ENCODE peak calls at places on chromosomes 4 and X, in seven cellular contexts. One of them, this sample, is unnamed.

GRCh38 chr4:118770741-118771187 is 65.2 kb downstream of the SEC24D start:
- DNase-seq in astrocyte: no peak
- DNase-seq in neural crest cell: no peak
- DNase-seq in GM12864: no peak
- DNase-seq in AG09319: no peak
- DNase-seq in nephron progenitor cell: no peak
- DNase-seq in mesothelial cell of epicardium: no peak
- DNase-seq in this sample: no peak

GRCh38 chrX:10615931-10616780 is 4.2 kb downstream of the MID1 start:
- DNase-seq in astrocyte: peak
- DNase-seq in neural crest cell: no peak
- DNase-seq in GM12864: no peak
- DNase-seq in AG09319: peak
- DNase-seq in nephron progenitor cell: peak
- DNase-seq in mesothelial cell of epicardium: no peak
- DNase-seq in this sample: no peak

GRCh38 chrX:55451125-55451524 is 802 bp upstream of the MAGEH1 start:
- DNase-seq in astrocyte: no peak
- DNase-seq in neural crest cell: no peak
- DNase-seq in GM12864: no peak
- DNase-seq in AG09319: no peak
- DNase-seq in nephron progenitor cell: no peak
- DNase-seq in mesothelial cell of epicardium: no peak
- DNase-seq in this sample: no peak

GRCh38 chr4:123450393-123450792 is 53.8 kb downstream of the SPRY1 start:
- DNase-seq in astrocyte: no peak
- DNase-seq in neural crest cell: no peak
- DNase-seq in GM12864: no peak
- DNase-seq in AG09319: no peak
- DNase-seq in nephron progenitor cell: no peak
- DNase-seq in mesothelial cell of epicardium: no peak
- DNase-seq in this sample: no peak

GRCh38 chrX:114583646-114584433 is at the start of gene HTR2C:
- DNase-seq in astrocyte: no peak
- DNase-seq in neural crest cell: no peak
- DNase-seq in GM12864: no peak
- DNase-seq in AG09319: no peak
- DNase-seq in nephron progenitor cell: peak
- DNase-seq in mesothelial cell of epicardium: no peak
- DNase-seq in this sample: no peak

GRCh38 chr4:149595500-149595899 is 220.1 kb downstream of the IQCM start:
- DNase-seq in astrocyte: peak
- DNase-seq in neural crest cell: no peak
- DNase-seq in GM12864: no peak
- DNase-seq in AG09319: no peak
- DNase-seq in nephron progenitor cell: no peak
- DNase-seq in mesothelial cell of epicardium: no peak
- DNase-seq in this sample: no peak

GRCh38 chr4:101977096-101977495 is 186.6 kb downstream of the BANK1 start:
- DNase-seq in astrocyte: peak
- DNase-seq in neural crest cell: no peak
- DNase-seq in GM12864: no peak
- DNase-seq in AG09319: peak
- DNase-seq in nephron progenitor cell: no peak
- DNase-seq in mesothelial cell of epicardium: no peak
- DNase-seq in this sample: no peak

GRCh38 chr4:113882668-113883067 is 96.8 kb downstream of the ARSJ start:
- DNase-seq in astrocyte: peak
- DNase-seq in neural crest cell: no peak
- DNase-seq in GM12864: no peak
- DNase-seq in AG09319: peak
- DNase-seq in nephron progenitor cell: no peak
- DNase-seq in mesothelial cell of epicardium: no peak
- DNase-seq in this sample: no peak

GRCh38 chr4:3498901-3499510 is 33.2 kb downstream of the LRPAP1 start:
- DNase-seq in astrocyte: no peak
- DNase-seq in neural crest cell: no peak
- DNase-seq in GM12864: no peak
- DNase-seq in AG09319: no peak
- DNase-seq in nephron progenitor cell: no peak
- DNase-seq in mesothelial cell of epicardium: no peak
- DNase-seq in this sample: no peak

GRCh38 chrX:18899796-18900380 is 84.0 kb downstream of the PHKA2 start:
- DNase-seq in astrocyte: no peak
- DNase-seq in neural crest cell: no peak
- DNase-seq in GM12864: no peak
- DNase-seq in AG09319: no peak
- DNase-seq in nephron progenitor cell: peak
- DNase-seq in mesothelial cell of epicardium: no peak
- DNase-seq in this sample: no peak

GRCh38 chrX:130014356-130014755 is 31.9 kb downstream of the BCORL1 start:
- DNase-seq in astrocyte: no peak
- DNase-seq in neural crest cell: no peak
- DNase-seq in GM12864: no peak
- DNase-seq in AG09319: no peak
- DNase-seq in nephron progenitor cell: no peak
- DNase-seq in mesothelial cell of epicardium: no peak
- DNase-seq in this sample: no peak

GRCh38 chr4:21211836-21212235 is 511.6 kb downstream of the PACRGL start:
- DNase-seq in astrocyte: no peak
- DNase-seq in neural crest cell: no peak
- DNase-seq in GM12864: no peak
- DNase-seq in AG09319: no peak
- DNase-seq in nephron progenitor cell: no peak
- DNase-seq in mesothelial cell of epicardium: no peak
- DNase-seq in this sample: no peak

GRCh38 chr4:8837181-8837811 is 34.3 kb downstream of the HMX1 start:
- DNase-seq in astrocyte: no peak
- DNase-seq in neural crest cell: no peak
- DNase-seq in GM12864: no peak
- DNase-seq in AG09319: no peak
- DNase-seq in nephron progenitor cell: no peak
- DNase-seq in mesothelial cell of epicardium: no peak
- DNase-seq in this sample: peak

GRCh38 chr4:11548529-11549176 is 120.0 kb upstream of the HS3ST1 start:
- DNase-seq in astrocyte: peak
- DNase-seq in neural crest cell: no peak
- DNase-seq in GM12864: no peak
- DNase-seq in AG09319: no peak
- DNase-seq in nephron progenitor cell: no peak
- DNase-seq in mesothelial cell of epicardium: no peak
- DNase-seq in this sample: no peak

GRCh38 chrX:134026732-134027311 is 41.4 kb upstream of the GPC3 start:
- DNase-seq in astrocyte: peak
- DNase-seq in neural crest cell: peak
- DNase-seq in GM12864: peak
- DNase-seq in AG09319: peak
- DNase-seq in nephron progenitor cell: peak
- DNase-seq in mesothelial cell of epicardium: peak
- DNase-seq in this sample: no peak

GRCh38 chr4:71732066-71732465 is 51.8 kb downstream of the GC start:
- DNase-seq in astrocyte: no peak
- DNase-seq in neural crest cell: no peak
- DNase-seq in GM12864: no peak
- DNase-seq in AG09319: no peak
- DNase-seq in nephron progenitor cell: no peak
- DNase-seq in mesothelial cell of epicardium: no peak
- DNase-seq in this sample: no peak

GRCh38 chr4:80049402-80049801 is 23.6 kb downstream of the ANTXR2 start:
- DNase-seq in astrocyte: no peak
- DNase-seq in neural crest cell: no peak
- DNase-seq in GM12864: no peak
- DNase-seq in AG09319: no peak
- DNase-seq in nephron progenitor cell: no peak
- DNase-seq in mesothelial cell of epicardium: no peak
- DNase-seq in this sample: no peak

GRCh38 chr4:177047070-177047850 is 254.5 kb upstream of the VEGFC start:
- DNase-seq in astrocyte: peak
- DNase-seq in neural crest cell: peak
- DNase-seq in GM12864: peak
- DNase-seq in AG09319: peak
- DNase-seq in nephron progenitor cell: peak
- DNase-seq in mesothelial cell of epicardium: peak
- DNase-seq in this sample: peak

GRCh38 chr4:40247350-40247749 is 50.5 kb downstream of the RHOH start:
- DNase-seq in astrocyte: no peak
- DNase-seq in neural crest cell: no peak
- DNase-seq in GM12864: no peak
- DNase-seq in AG09319: no peak
- DNase-seq in nephron progenitor cell: no peak
- DNase-seq in mesothelial cell of epicardium: no peak
- DNase-seq in this sample: no peak

GRCh38 chr4:11467931-11468330 is 39.2 kb upstream of the HS3ST1 start:
- DNase-seq in astrocyte: no peak
- DNase-seq in neural crest cell: no peak
- DNase-seq in GM12864: no peak
- DNase-seq in AG09319: no peak
- DNase-seq in nephron progenitor cell: no peak
- DNase-seq in mesothelial cell of epicardium: no peak
- DNase-seq in this sample: no peak

DNA sequence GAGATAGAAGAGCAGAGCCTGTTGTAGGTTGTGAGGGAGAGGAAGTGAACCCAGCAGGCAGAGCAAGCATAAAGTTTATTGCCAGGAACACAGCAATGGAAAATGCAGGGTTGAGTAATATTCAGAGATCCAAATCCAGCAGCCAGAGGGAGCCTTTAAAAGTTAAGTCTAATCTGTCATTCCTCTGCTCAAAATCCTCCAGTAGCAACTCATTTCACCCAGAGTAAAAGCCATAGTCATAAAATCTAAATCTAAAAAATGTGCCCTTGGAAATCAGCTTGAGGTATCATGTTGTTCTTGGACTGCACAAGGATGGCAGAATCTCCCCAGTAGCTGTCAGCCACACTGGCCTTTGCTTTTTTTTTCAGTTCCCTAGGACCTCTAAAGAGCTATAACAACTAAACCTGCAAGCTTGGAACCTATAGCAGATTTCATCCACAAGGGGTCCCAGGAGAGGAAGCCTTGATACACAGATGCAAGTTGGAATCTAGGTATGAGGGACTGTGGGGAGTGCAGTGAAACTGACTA is 62.9 kb upstream of the FRAS1 start:
- DNase-seq in astrocyte: peak
- DNase-seq in neural crest cell: peak
- DNase-seq in GM12864: no peak
- DNase-seq in AG09319: peak
- DNase-seq in nephron progenitor cell: peak
- DNase-seq in mesothelial cell of epicardium: no peak
- DNase-seq in this sample: no peak
- TF ChIP-seq CTCF in astrocyte: peak
- TF ChIP-seq CTCF in neural crest cell: peak
- TF ChIP-seq CTCF in GM12864: peak
- TF ChIP-seq CTCF in AG09319: peak
- TF ChIP-seq CTCF in nephron progenitor cell: peak
- TF ChIP-seq CTCF in mesothelial cell of epicardium: peak
- TF ChIP-seq CTCF in this sample: peak

DNA sequence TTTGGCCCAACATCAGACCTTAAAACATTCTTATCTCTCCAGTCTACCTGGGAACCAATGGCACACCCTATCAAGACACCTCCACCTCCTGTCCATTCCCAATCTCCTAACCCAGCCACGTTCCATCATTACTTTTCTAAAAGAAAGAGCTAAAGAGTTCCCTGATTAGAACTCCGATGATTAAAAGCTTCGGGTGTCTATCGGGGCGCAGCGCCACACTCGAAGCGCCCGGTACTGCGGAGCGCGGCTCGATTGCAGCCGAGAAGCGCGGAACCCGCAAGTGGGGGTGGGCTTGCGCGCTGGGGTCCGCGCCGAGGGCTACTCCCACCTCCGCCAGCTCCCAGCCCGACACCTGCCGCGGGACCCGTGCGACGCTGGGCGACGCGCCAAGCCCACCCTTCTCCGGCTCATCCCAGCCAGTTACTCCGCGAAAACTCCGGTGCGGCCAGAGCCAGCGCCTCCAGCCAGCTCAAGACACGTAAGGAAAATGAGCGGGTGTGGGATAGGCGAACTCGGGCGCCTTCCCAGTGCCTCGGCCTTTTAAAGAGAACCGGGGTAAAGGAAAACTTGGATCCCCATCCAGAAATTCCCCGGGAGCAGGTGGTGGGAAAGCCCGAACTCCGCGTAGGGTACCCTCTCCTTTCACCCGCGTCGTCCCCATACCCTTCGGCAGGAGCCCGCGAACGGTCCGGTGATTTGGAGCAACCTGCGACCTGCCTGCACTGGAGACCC is 601 bp downstream of the NPY1R start:
- DNase-seq in astrocyte: peak
- DNase-seq in neural crest cell: peak
- DNase-seq in GM12864: no peak
- DNase-seq in AG09319: no peak
- DNase-seq in nephron progenitor cell: peak
- DNase-seq in mesothelial cell of epicardium: no peak
- DNase-seq in this sample: no peak
- TF ChIP-seq CTCF in astrocyte: no peak
- TF ChIP-seq CTCF in neural crest cell: peak
- TF ChIP-seq CTCF in GM12864: no peak
- TF ChIP-seq CTCF in AG09319: no peak
- TF ChIP-seq CTCF in nephron progenitor cell: no peak
- TF ChIP-seq CTCF in mesothelial cell of epicardium: no peak
- TF ChIP-seq CTCF in this sample: no peak

GRCh38 chr4:109803924-109804571 is 2.2 kb upstream of the CFI start:
- DNase-seq in astrocyte: peak
- DNase-seq in neural crest cell: no peak
- DNase-seq in GM12864: peak
- DNase-seq in AG09319: no peak
- DNase-seq in nephron progenitor cell: no peak
- DNase-seq in mesothelial cell of epicardium: no peak
- DNase-seq in this sample: no peak
- TF ChIP-seq CTCF in astrocyte: peak
- TF ChIP-seq CTCF in neural crest cell: peak
- TF ChIP-seq CTCF in GM12864: peak
- TF ChIP-seq CTCF in AG09319: peak
- TF ChIP-seq CTCF in nephron progenitor cell: peak
- TF ChIP-seq CTCF in mesothelial cell of epicardium: no peak
- TF ChIP-seq CTCF in this sample: peak

DNA sequence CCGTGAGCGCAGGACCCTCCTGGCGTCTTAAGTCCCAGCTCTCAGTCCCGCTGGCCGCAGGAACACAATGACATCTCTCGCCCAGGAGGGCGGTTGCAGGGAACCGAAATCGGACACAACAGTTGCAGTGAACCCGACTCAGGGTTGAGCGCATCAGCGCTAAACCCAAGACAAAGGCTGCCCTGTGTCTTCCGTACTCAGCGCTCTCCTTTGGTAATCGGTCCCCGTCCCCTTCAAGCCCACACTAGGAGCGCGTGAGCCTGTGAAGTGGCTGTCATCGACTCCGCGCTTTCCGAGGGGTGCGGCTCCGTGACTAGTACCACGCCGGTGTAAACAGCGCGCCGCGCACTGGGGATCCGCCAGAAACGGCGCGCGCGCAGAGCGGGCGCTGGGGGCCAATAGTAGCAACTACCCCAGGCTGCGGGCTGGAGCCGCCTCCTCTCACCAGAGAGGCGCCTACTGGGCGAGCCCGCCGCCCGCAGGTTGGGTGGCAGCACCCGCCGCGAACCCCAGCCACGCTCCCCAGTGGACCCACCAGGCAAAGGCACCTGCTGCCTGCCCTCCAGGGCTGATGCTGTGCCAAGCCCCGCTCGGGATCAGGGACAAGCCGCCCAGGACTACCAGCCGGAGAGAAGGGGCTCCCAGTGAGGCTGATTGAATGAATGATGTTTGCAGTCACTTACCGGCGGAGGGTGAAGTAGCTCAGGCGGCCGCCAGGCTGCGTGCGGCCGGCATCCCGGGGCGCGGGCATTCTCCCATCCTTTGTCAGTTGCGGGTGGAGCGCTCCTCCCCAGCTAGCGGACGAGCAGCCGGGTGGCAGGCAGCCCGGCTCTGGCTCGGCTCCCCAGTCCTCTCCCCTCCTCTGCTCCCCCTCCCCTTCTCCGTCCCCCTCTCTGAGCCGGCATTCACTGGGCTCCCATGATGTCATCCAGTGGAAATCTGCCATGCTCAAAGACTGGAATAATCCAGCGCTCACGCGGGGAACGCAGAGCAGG is 370.4 kb upstream of the SMIM31 start:
- DNase-seq in astrocyte: peak
- DNase-seq in neural crest cell: peak
- DNase-seq in GM12864: no peak
- DNase-seq in AG09319: no peak
- DNase-seq in nephron progenitor cell: peak
- DNase-seq in mesothelial cell of epicardium: peak
- DNase-seq in this sample: peak
- TF ChIP-seq CTCF in astrocyte: peak
- TF ChIP-seq CTCF in neural crest cell: peak
- TF ChIP-seq CTCF in GM12864: no peak
- TF ChIP-seq CTCF in AG09319: no peak
- TF ChIP-seq CTCF in nephron progenitor cell: no peak
- TF ChIP-seq CTCF in mesothelial cell of epicardium: no peak
- TF ChIP-seq CTCF in this sample: peak

This sample was measured in osteocyte.